ENCODE peak calls at places on chromosome 4, in five cellular contexts. T is K562; C is heart left ventricle; Q is CD8-positive, alpha-beta T cell; O is neural progenitor cell. K is an unnamed sample.

GRCh38 chr4:18113710-18114331 is 92.3 kb upstream of the LCORL start:
- DNase-seq in T (no peak), C (no peak), Q (no peak), O (no peak), K (no peak)

GRCh38 chr4:94673961-94674360 is 83.8 kb upstream of the BMPR1B start:
- DNase-seq in T (no peak), C (no peak), Q (no peak), O (no peak), K (no peak)

GRCh38 chr4:153156263-153156662 is 48.0 kb upstream of the TRIM2 start:
- DNase-seq in T (peak; percentile 47), C (no peak), Q (no peak), O (peak; percentile 58), K (peak; percentile 71)

GRCh38 chr4:158259955-158260575 is 49.8 kb downstream of the TMEM144 start:
- DNase-seq in T (no peak), C (no peak), Q (no peak), O (peak; percentile 40), K (no peak)

GRCh38 chr4:5753366-5753765 is 42.4 kb downstream of the EVC start:
- DNase-seq in T (no peak), C (no peak), Q (no peak), O (no peak), K (no peak)

GRCh38 chr4:87356832-87357526 is 34.0 kb downstream of the HSD17B11 start:
- DNase-seq in T (no peak), C (no peak), Q (no peak), O (no peak), K (no peak)

GRCh38 chr4:8771258-8771590 is 100.4 kb downstream of the HMX1 start:
- DNase-seq in T (no peak), C (peak; percentile 42), Q (no peak), O (no peak), K (no peak)

GRCh38 chr4:39770969-39771724 is 73.2 kb downstream of the UBE2K start:
- DNase-seq in T (no peak), C (no peak), Q (no peak), O (no peak), K (no peak)

GRCh38 chr4:156954598-156954997 is 17.0 kb downstream of the PDGFC start:
- DNase-seq in T (no peak), C (no peak), Q (no peak), O (no peak), K (no peak)

GRCh38 chr4:40130401-40131036 is 66.3 kb upstream of the RHOH start:
- DNase-seq in T (no peak), C (no peak), Q (no peak), O (no peak), K (no peak)

GRCh38 chr4:170476351-170476750 is 386.6 kb upstream of the AADAT start:
- DNase-seq in T (no peak), C (no peak), Q (no peak), O (no peak), K (no peak)

GRCh38 chr4:39367166-39367565 is 1.0 kb upstream of the RFC1 start:
- DNase-seq in T (no peak), C (no peak), Q (no peak), O (no peak), K (no peak)

GRCh38 chr4:87366763-87367162 is 24.2 kb downstream of the HSD17B11 start:
- DNase-seq in T (no peak), C (no peak), Q (no peak), O (no peak), K (no peak)

GRCh38 chr4:3311489-3312171 is 18.8 kb downstream of the RGS12 start:
- DNase-seq in T (no peak), C (peak; percentile 10), Q (no peak), O (no peak), K (no peak)

GRCh38 chr4:173666-174314 is 49.5 kb downstream of the ZNF718 start:
- DNase-seq in T (no peak), C (no peak), Q (no peak), O (no peak), K (no peak)
- H3K9me3 ChIP-seq in T (no peaks in the 10 kb centered on the region), C (peaks cover 7% of the 10 kb centered on the region), Q (peaks cover 45% of the 10 kb centered on the region), O (peaks cover 50% of the 10 kb centered on the region), K (peaks cover 6% of the 10 kb centered on the region)

DNA sequence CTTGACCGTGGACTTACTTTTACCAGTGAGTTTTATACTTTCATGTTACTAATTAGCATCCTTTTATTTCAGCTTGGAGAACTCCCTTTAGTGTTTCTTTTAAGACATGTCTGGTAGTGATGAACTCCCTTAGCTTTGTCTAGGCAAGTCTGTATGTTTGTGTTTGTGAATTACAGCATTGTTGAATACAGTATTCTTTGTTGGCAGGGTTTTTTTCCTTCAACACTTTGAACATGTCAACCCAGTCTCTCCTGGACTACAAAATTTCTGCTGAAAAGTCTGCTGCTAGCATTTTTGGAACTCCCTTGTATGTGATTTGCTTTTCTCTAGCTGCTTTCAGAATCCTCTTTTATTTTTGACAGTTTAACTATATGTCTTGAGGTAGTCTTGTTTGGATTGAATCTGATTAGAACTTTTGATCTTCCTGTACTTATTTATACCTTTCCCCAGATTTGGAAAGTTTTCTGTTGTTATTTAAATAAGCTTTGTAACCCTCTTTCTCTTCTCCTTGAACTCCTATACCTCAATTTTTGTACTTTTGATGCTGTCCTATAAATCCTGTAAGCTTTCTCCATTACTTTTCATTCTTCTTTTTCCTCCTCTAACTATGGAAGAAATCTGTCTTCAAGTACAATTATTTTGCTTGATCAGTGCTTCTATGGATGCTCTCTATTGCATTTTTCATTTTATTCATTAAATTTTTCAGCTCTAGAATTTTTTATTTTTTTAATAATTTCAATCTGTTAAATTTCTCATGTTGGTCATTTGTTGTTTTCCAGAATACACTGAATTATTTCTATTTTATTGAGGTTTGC is 14.1 kb downstream of the PAPSS1 start:
- DNase-seq in T (no peak), C (no peak), Q (no peak), O (no peak), K (no peak)
- H3K9me3 ChIP-seq in T (peaks cover 10% of the 10 kb centered on the region), C (peaks cover 2% of the 10 kb centered on the region), Q (peaks cover 5% of the 10 kb centered on the region), O (peaks cover 10% of the 10 kb centered on the region), K (peaks cover 10% of the 10 kb centered on the region)

GRCh38 chr4:128186623-128187022 is 101.0 kb downstream of the PGRMC2 start:
- DNase-seq in T (no peak), C (no peak), Q (no peak), O (no peak), K (no peak)
- H3K9me3 ChIP-seq in T (no peaks in the 10 kb centered on the region), C (no peaks in the 10 kb centered on the region), Q (no peaks in the 10 kb centered on the region), O (no peaks in the 10 kb centered on the region), K (peaks cover 8% of the 10 kb centered on the region)

GRCh38 chr4:11782859-11783258 is 354.2 kb upstream of the HS3ST1 start:
- DNase-seq in T (no peak), C (no peak), Q (no peak), O (no peak), K (no peak)

GRCh38 chr4:11783588-11783987 is 354.9 kb upstream of the HS3ST1 start:
- DNase-seq in T (no peak), C (no peak), Q (no peak), O (no peak), K (no peak)
- H3K9me3 ChIP-seq in T (no peaks in the 10 kb centered on the region), C (no peaks in the 10 kb centered on the region), Q (no peaks in the 10 kb centered on the region), O (no peaks in the 10 kb centered on the region), K (no peaks in the 10 kb centered on the region)

GRCh38 chr4:172740434-172740833 is 428.2 kb upstream of the GALNT7 start:
- DNase-seq in T (no peak), C (no peak), Q (no peak), O (no peak), K (no peak)

GRCh38 chr4:172736046-172736445 is 432.6 kb upstream of the GALNT7 start:
- DNase-seq in T (no peak), C (no peak), Q (no peak), O (no peak), K (no peak)

DNA sequence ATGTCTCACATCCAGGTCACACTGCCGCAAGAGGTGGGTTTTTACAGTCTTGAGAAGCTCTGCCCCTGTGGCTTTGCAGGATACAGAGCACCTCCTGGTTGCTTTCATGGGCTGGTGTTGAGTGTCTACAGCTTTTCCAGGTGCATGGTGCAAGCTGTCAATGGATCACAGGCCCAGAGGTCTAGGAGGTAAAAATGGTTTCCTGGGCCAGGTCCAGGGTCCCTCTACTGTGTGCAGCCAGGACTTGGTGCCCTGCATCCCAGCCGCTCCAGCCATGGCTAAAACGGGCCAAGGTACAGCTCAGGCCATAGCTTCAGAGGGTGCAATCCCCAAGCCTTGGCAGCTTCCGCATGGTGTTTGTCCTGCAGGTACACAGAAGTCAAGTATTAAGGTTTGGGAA is 434.1 kb upstream of the GALNT7 start:
- DNase-seq in T (no peak), C (no peak), Q (no peak), O (no peak), K (no peak)
- H3K9me3 ChIP-seq in T (peaks cover 1% of the 10 kb centered on the region), C (peaks cover 2% of the 10 kb centered on the region), Q (no peaks in the 10 kb centered on the region), O (peaks cover 11% of the 10 kb centered on the region), K (no peaks in the 10 kb centered on the region)

K was measured in HAP-1.